ENCODE peak calls at places on chromosomes 16 and 17, in four cellular contexts. X, G, F and S are unnamed samples.

GRCh38 chr17:59491353-59492090 is 73.9 kb upstream of the DHX40 start:
- DNase-seq in X (no peak), G (no peak), F (no peak), S (no peak)

GRCh38 chr17:42163113-42163512 is 8.3 kb upstream of the RAB5C start:
- DNase-seq in X (no peak), G (no peak), F (no peak), S (no peak)

GRCh38 chr16:49809561-49809960 is 46.4 kb downstream of the ZNF423 start:
- DNase-seq in X (no peak), G (no peak), F (no peak), S (no peak)

GRCh38 chr17:43914451-43914850 is 7.1 kb upstream of the MPP2 start:
- DNase-seq in X (no peak), G (no peak), F (no peak), S (no peak)

GRCh38 chr16:57385083-57385482 is 12.8 kb downstream of the CX3CL1 start:
- DNase-seq in X (no peak), G (no peak), F (no peak), S (no peak)

GRCh38 chr16:10981697-10982216 is 37.4 kb downstream of the CLEC16A start:
- DNase-seq in X (no peak), G (no peak), F (no peak), S (no peak)

GRCh38 chr17:75737133-75737962 is 16.1 kb downstream of the ITGB4 start:
- DNase-seq in X (no peak), G (no peak), F (peak; percentile 30), S (no peak)

GRCh38 chr16:16797239-16797638 is 418.3 kb downstream of the NPIPA7 start:
- DNase-seq in X (no peak), G (no peak), F (no peak), S (no peak)

GRCh38 chr16:3317315-3317999 is 12.2 kb downstream of the ZNF75A start:
- DNase-seq in X (no peak), G (no peak), F (no peak), S (no peak)

GRCh38 chr16:84499638-84500037 is 4.8 kb downstream of the MEAK7 start:
- DNase-seq in X (no peak), G (no peak), F (no peak), S (no peak)